ENCODE peak calls at places on chromosomes 12 and 14, in ten cellular contexts. One of them, this sample, is unnamed.

GRCh38 chr14:96823652-96824051 is 26.5 kb downstream of the VRK1 start:
- DNase-seq in AG04450: no peak
- DNase-seq in brain microvascular endothelial cell: no peak
- DNase-seq in foreskin fibroblast: no peak
- DNase-seq in pancreas: no peak
- DNase-seq in H9: no peak
- DNase-seq in WTC11: no peak
- DNase-seq in ascending aorta: no peak
- DNase-seq in CD8-positive, alpha-beta T cell: no peak
- DNase-seq in lower leg skin: no peak
- DNase-seq in this sample: no peak

GRCh38 chr12:98503343-98503592 is 12.1 kb upstream of the TMPO start:
- DNase-seq in AG04450: peak; percentile 88
- DNase-seq in brain microvascular endothelial cell: peak; percentile 89
- DNase-seq in foreskin fibroblast: peak; percentile 94
- DNase-seq in pancreas: peak; percentile 89
- DNase-seq in H9: peak; percentile 91
- DNase-seq in WTC11: peak; percentile 88
- DNase-seq in ascending aorta: peak; percentile 94
- DNase-seq in CD8-positive, alpha-beta T cell: peak; percentile 85
- DNase-seq in lower leg skin: peak; percentile 93
- DNase-seq in this sample: peak; percentile 83

GRCh38 chr12:795305-795704 is 42.9 kb downstream of the WNK1 start:
- DNase-seq in AG04450: no peak
- DNase-seq in brain microvascular endothelial cell: no peak
- DNase-seq in foreskin fibroblast: no peak
- DNase-seq in pancreas: no peak
- DNase-seq in H9: no peak
- DNase-seq in WTC11: no peak
- DNase-seq in ascending aorta: no peak
- DNase-seq in CD8-positive, alpha-beta T cell: no peak
- DNase-seq in lower leg skin: no peak
- DNase-seq in this sample: no peak

GRCh38 chr12:57576613-57577160 is 14.3 kb upstream of the PIP4K2C start:
- DNase-seq in AG04450: no peak
- DNase-seq in brain microvascular endothelial cell: no peak
- DNase-seq in foreskin fibroblast: no peak
- DNase-seq in pancreas: no peak
- DNase-seq in H9: no peak
- DNase-seq in WTC11: no peak
- DNase-seq in ascending aorta: no peak
- DNase-seq in CD8-positive, alpha-beta T cell: no peak
- DNase-seq in lower leg skin: no peak
- DNase-seq in this sample: no peak

GRCh38 chr12:33265900-33266299 is 173.7 kb downstream of the SYT10 start:
- DNase-seq in AG04450: no peak
- DNase-seq in brain microvascular endothelial cell: no peak
- DNase-seq in foreskin fibroblast: no peak
- DNase-seq in pancreas: no peak
- DNase-seq in H9: no peak
- DNase-seq in WTC11: no peak
- DNase-seq in ascending aorta: no peak
- DNase-seq in CD8-positive, alpha-beta T cell: no peak
- DNase-seq in lower leg skin: no peak
- DNase-seq in this sample: no peak

GRCh38 chr14:75096959-75097358 is 27.5 kb downstream of the ZC2HC1C start:
- DNase-seq in AG04450: no peak
- DNase-seq in brain microvascular endothelial cell: no peak
- DNase-seq in foreskin fibroblast: no peak
- DNase-seq in pancreas: no peak
- DNase-seq in H9: no peak
- DNase-seq in WTC11: no peak
- DNase-seq in ascending aorta: no peak
- DNase-seq in CD8-positive, alpha-beta T cell: no peak
- DNase-seq in lower leg skin: no peak
- DNase-seq in this sample: no peak

GRCh38 chr14:48853159-48853558 is 733.0 kb downstream of the RPS29 start:
- DNase-seq in AG04450: no peak
- DNase-seq in brain microvascular endothelial cell: no peak
- DNase-seq in foreskin fibroblast: no peak
- DNase-seq in pancreas: no peak
- DNase-seq in H9: no peak
- DNase-seq in WTC11: no peak
- DNase-seq in ascending aorta: no peak
- DNase-seq in CD8-positive, alpha-beta T cell: no peak
- DNase-seq in lower leg skin: no peak
- DNase-seq in this sample: no peak

GRCh38 chr12:700061-700460 is 36.8 kb upstream of the NINJ2 start:
- DNase-seq in AG04450: no peak
- DNase-seq in brain microvascular endothelial cell: no peak
- DNase-seq in foreskin fibroblast: no peak
- DNase-seq in pancreas: no peak
- DNase-seq in H9: no peak
- DNase-seq in WTC11: no peak
- DNase-seq in ascending aorta: no peak
- DNase-seq in CD8-positive, alpha-beta T cell: no peak
- DNase-seq in lower leg skin: no peak
- DNase-seq in this sample: no peak

GRCh38 chr14:33914676-33915516 is 36.0 kb downstream of the EGLN3 start:
- DNase-seq in AG04450: no peak
- DNase-seq in brain microvascular endothelial cell: peak; percentile 81
- DNase-seq in foreskin fibroblast: peak; percentile 12
- DNase-seq in pancreas: no peak
- DNase-seq in H9: no peak
- DNase-seq in WTC11: no peak
- DNase-seq in ascending aorta: peak; percentile 74
- DNase-seq in CD8-positive, alpha-beta T cell: no peak
- DNase-seq in lower leg skin: no peak
- DNase-seq in this sample: no peak

GRCh38 chr14:92039073-92039719 is 663 bp downstream of the TRIP11 start:
- DNase-seq in AG04450: peak; percentile 32
- DNase-seq in brain microvascular endothelial cell: peak; percentile 78
- DNase-seq in foreskin fibroblast: peak; percentile 59
- DNase-seq in pancreas: no peak
- DNase-seq in H9: peak; percentile 95
- DNase-seq in WTC11: peak; percentile 77
- DNase-seq in ascending aorta: peak; percentile 71
- DNase-seq in CD8-positive, alpha-beta T cell: no peak
- DNase-seq in lower leg skin: peak; percentile 20
- DNase-seq in this sample: no peak

GRCh38 chr14:92039720-92040430 is at the start of gene TRIP11:
- DNase-seq in AG04450: peak; percentile 88
- DNase-seq in brain microvascular endothelial cell: peak; percentile 94
- DNase-seq in foreskin fibroblast: peak; percentile 98
- DNase-seq in pancreas: peak; percentile 93
- DNase-seq in H9: peak; percentile 92
- DNase-seq in WTC11: peak; percentile 93
- DNase-seq in ascending aorta: peak; percentile 95
- DNase-seq in CD8-positive, alpha-beta T cell: peak; percentile 94
- DNase-seq in lower leg skin: peak; percentile 91
- DNase-seq in this sample: peak; percentile 94

GRCh38 chr14:92037989-92038388 is 1.9 kb downstream of the TRIP11 start:
- DNase-seq in AG04450: no peak
- DNase-seq in brain microvascular endothelial cell: no peak
- DNase-seq in foreskin fibroblast: peak; percentile 9
- DNase-seq in pancreas: no peak
- DNase-seq in H9: no peak
- DNase-seq in WTC11: no peak
- DNase-seq in ascending aorta: no peak
- DNase-seq in CD8-positive, alpha-beta T cell: no peak
- DNase-seq in lower leg skin: no peak
- DNase-seq in this sample: no peak

GRCh38 chr14:92041203-92041602 is 1.3 kb upstream of the TRIP11 start:
- DNase-seq in AG04450: no peak
- DNase-seq in brain microvascular endothelial cell: no peak
- DNase-seq in foreskin fibroblast: no peak
- DNase-seq in pancreas: no peak
- DNase-seq in H9: no peak
- DNase-seq in WTC11: no peak
- DNase-seq in ascending aorta: no peak
- DNase-seq in CD8-positive, alpha-beta T cell: no peak
- DNase-seq in lower leg skin: no peak
- DNase-seq in this sample: no peak

GRCh38 chr14:92040431-92041040 is 677 bp upstream of the TRIP11 start:
- DNase-seq in AG04450: peak; percentile 8
- DNase-seq in brain microvascular endothelial cell: peak; percentile 15
- DNase-seq in foreskin fibroblast: peak; percentile 42
- DNase-seq in pancreas: no peak
- DNase-seq in H9: no peak
- DNase-seq in WTC11: no peak
- DNase-seq in ascending aorta: no peak
- DNase-seq in CD8-positive, alpha-beta T cell: no peak
- DNase-seq in lower leg skin: no peak
- DNase-seq in this sample: no peak
- TF ChIP-seq CTCF in AG04450: no peak
- TF ChIP-seq CTCF in brain microvascular endothelial cell: no peak
- TF ChIP-seq CTCF in foreskin fibroblast: no peak
- TF ChIP-seq CTCF in pancreas: no peak
- TF ChIP-seq CTCF in H9: no peak
- TF ChIP-seq CTCF in WTC11: no peak
- TF ChIP-seq CTCF in ascending aorta: no peak
- TF ChIP-seq CTCF in CD8-positive, alpha-beta T cell: no peak
- TF ChIP-seq CTCF in lower leg skin: no peak
- TF ChIP-seq CTCF in this sample: no peak

GRCh38 chr14:53183611-53184010 is 30.5 kb upstream of the DDHD1 start:
- DNase-seq in AG04450: no peak
- DNase-seq in brain microvascular endothelial cell: no peak
- DNase-seq in foreskin fibroblast: peak; percentile 47
- DNase-seq in pancreas: no peak
- DNase-seq in H9: no peak
- DNase-seq in WTC11: no peak
- DNase-seq in ascending aorta: no peak
- DNase-seq in CD8-positive, alpha-beta T cell: no peak
- DNase-seq in lower leg skin: no peak
- DNase-seq in this sample: no peak

GRCh38 chr14:53174918-53175317 is 21.8 kb upstream of the DDHD1 start:
- DNase-seq in AG04450: no peak
- DNase-seq in brain microvascular endothelial cell: no peak
- DNase-seq in foreskin fibroblast: no peak
- DNase-seq in pancreas: no peak
- DNase-seq in H9: no peak
- DNase-seq in WTC11: no peak
- DNase-seq in ascending aorta: no peak
- DNase-seq in CD8-positive, alpha-beta T cell: no peak
- DNase-seq in lower leg skin: no peak
- DNase-seq in this sample: no peak

GRCh38 chr14:53183071-53183470 is 29.9 kb upstream of the DDHD1 start:
- DNase-seq in AG04450: no peak
- DNase-seq in brain microvascular endothelial cell: no peak
- DNase-seq in foreskin fibroblast: no peak
- DNase-seq in pancreas: no peak
- DNase-seq in H9: no peak
- DNase-seq in WTC11: no peak
- DNase-seq in ascending aorta: no peak
- DNase-seq in CD8-positive, alpha-beta T cell: no peak
- DNase-seq in lower leg skin: no peak
- DNase-seq in this sample: no peak

GRCh38 chr14:53186532-53186931 is 33.4 kb upstream of the DDHD1 start:
- DNase-seq in AG04450: no peak
- DNase-seq in brain microvascular endothelial cell: no peak
- DNase-seq in foreskin fibroblast: no peak
- DNase-seq in pancreas: no peak
- DNase-seq in H9: no peak
- DNase-seq in WTC11: no peak
- DNase-seq in ascending aorta: no peak
- DNase-seq in CD8-positive, alpha-beta T cell: no peak
- DNase-seq in lower leg skin: no peak
- DNase-seq in this sample: no peak

GRCh38 chr14:53180272-53181221 is 27.4 kb upstream of the DDHD1 start:
- DNase-seq in AG04450: no peak
- DNase-seq in brain microvascular endothelial cell: peak; percentile 35
- DNase-seq in foreskin fibroblast: peak; percentile 10
- DNase-seq in pancreas: no peak
- DNase-seq in H9: peak; percentile 83
- DNase-seq in WTC11: peak; percentile 68
- DNase-seq in ascending aorta: no peak
- DNase-seq in CD8-positive, alpha-beta T cell: no peak
- DNase-seq in lower leg skin: no peak
- DNase-seq in this sample: no peak
- TF ChIP-seq CTCF in AG04450: peak; percentile 34
- TF ChIP-seq CTCF in brain microvascular endothelial cell: peak; percentile 51
- TF ChIP-seq CTCF in foreskin fibroblast: no peak
- TF ChIP-seq CTCF in pancreas: no peak
- TF ChIP-seq CTCF in H9: peak; percentile 74
- TF ChIP-seq CTCF in WTC11: peak; percentile 40
- TF ChIP-seq CTCF in ascending aorta: peak; percentile 19
- TF ChIP-seq CTCF in CD8-positive, alpha-beta T cell: no peak
- TF ChIP-seq CTCF in lower leg skin: no peak
- TF ChIP-seq CTCF in this sample: no peak

DNA sequence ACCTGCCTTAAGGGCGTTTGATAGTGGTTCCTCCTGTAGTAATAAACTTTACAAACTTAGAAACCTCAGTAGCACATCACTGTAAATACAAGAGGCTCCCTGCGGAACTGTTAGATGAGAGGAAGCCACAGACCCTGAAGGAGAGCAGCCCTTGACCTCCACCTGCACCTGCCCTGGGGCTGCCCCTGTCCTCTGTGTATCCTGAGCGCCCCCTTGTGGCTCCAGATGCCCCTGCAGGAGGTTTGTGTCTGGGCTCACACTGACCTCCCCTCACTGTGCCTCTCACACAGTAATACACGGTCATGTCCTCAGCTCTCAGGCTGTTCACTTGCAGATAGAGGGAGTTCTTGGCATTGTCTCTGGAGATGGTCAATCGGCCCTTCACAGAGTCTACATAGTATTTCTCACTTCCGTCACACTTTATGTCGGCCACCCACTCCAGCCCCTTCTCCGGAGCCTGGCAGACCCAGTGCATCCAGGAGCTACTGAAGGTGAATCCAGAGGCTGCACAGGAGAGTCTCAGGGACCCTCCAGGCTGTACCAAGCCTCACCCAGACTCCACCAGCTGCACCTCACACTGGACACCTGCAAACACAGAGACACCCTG is 1059.8 kb downstream of the TMEM121 start:
- DNase-seq in AG04450: no peak
- DNase-seq in brain microvascular endothelial cell: no peak
- DNase-seq in foreskin fibroblast: no peak
- DNase-seq in pancreas: peak; percentile 52
- DNase-seq in H9: no peak
- DNase-seq in WTC11: no peak
- DNase-seq in ascending aorta: no peak
- DNase-seq in CD8-positive, alpha-beta T cell: peak; percentile 40
- DNase-seq in lower leg skin: no peak
- DNase-seq in this sample: peak; percentile 60
- TF ChIP-seq CTCF in AG04450: no peak
- TF ChIP-seq CTCF in brain microvascular endothelial cell: peak; percentile 20
- TF ChIP-seq CTCF in foreskin fibroblast: no peak
- TF ChIP-seq CTCF in pancreas: peak; percentile 24
- TF ChIP-seq CTCF in H9: no peak
- TF ChIP-seq CTCF in WTC11: no peak
- TF ChIP-seq CTCF in ascending aorta: no peak
- TF ChIP-seq CTCF in CD8-positive, alpha-beta T cell: peak; percentile 80
- TF ChIP-seq CTCF in lower leg skin: no peak
- TF ChIP-seq CTCF in this sample: peak; percentile 82

GRCh38 chr14:66284346-66284745 is 201.8 kb upstream of the CCDC196 start:
- DNase-seq in AG04450: no peak
- DNase-seq in brain microvascular endothelial cell: peak; percentile 16
- DNase-seq in foreskin fibroblast: peak; percentile 14
- DNase-seq in pancreas: no peak
- DNase-seq in H9: no peak
- DNase-seq in WTC11: no peak
- DNase-seq in ascending aorta: no peak
- DNase-seq in CD8-positive, alpha-beta T cell: no peak
- DNase-seq in lower leg skin: no peak
- DNase-seq in this sample: no peak

GRCh38 chr14:66281036-66281776 is 205.0 kb upstream of the CCDC196 start:
- DNase-seq in AG04450: no peak
- DNase-seq in brain microvascular endothelial cell: no peak
- DNase-seq in foreskin fibroblast: no peak
- DNase-seq in pancreas: no peak
- DNase-seq in H9: no peak
- DNase-seq in WTC11: no peak
- DNase-seq in ascending aorta: no peak
- DNase-seq in CD8-positive, alpha-beta T cell: no peak
- DNase-seq in lower leg skin: no peak
- DNase-seq in this sample: no peak
- TF ChIP-seq CTCF in AG04450: no peak
- TF ChIP-seq CTCF in brain microvascular endothelial cell: no peak
- TF ChIP-seq CTCF in foreskin fibroblast: no peak
- TF ChIP-seq CTCF in pancreas: no peak
- TF ChIP-seq CTCF in H9: no peak
- TF ChIP-seq CTCF in WTC11: no peak
- TF ChIP-seq CTCF in ascending aorta: no peak
- TF ChIP-seq CTCF in CD8-positive, alpha-beta T cell: no peak
- TF ChIP-seq CTCF in lower leg skin: no peak
- TF ChIP-seq CTCF in this sample: no peak